ENCODE peak calls at places on chromosomes 13 and 19, in four cellular contexts. J is T-helper 2 cell, U is smooth muscle cell of the brain vasculature, K is fibroblast of pulmonary artery. T is an unnamed sample.

GRCh38 chr13:52744842-52745241 is 5.2 kb upstream of the CNMD start:
- DNase-seq in J (no peak), U (no peak), K (no peak), T (no peak)

GRCh38 chr13:31765441-31765840 is 26.1 kb downstream of the RXFP2 start:
- DNase-seq in J (no peak), U (no peak), K (peak), T (no peak)

GRCh38 chr13:111049791-111050538 is 65.1 kb upstream of the ARHGEF7 start:
- DNase-seq in J (no peak), U (no peak), K (peak), T (no peak)

GRCh38 chr13:75326173-75327131 is 155.5 kb downstream of the TBC1D4 start:
- DNase-seq in J (peak), U (no peak), K (peak), T (no peak)

GRCh38 chr19:53960187-53960586 is 2.5 kb upstream of the CACNG8 start:
- DNase-seq in J (no peak), U (no peak), K (no peak), T (no peak)

GRCh38 chr19:15340086-15340485 is 7.7 kb upstream of the BRD4 start:
- DNase-seq in J (no peak), U (no peak), K (no peak), T (no peak)

GRCh38 chr19:46134527-46134926 is 10.0 kb upstream of the IGFL3 start:
- DNase-seq in J (no peak), U (no peak), K (peak), T (no peak)

GRCh38 chr13:48859168-48860105 is 116.3 kb upstream of the FNDC3A start:
- DNase-seq in J (no peak), U (no peak), K (no peak), T (no peak)

GRCh38 chr19:38452430-38453366 is 19.2 kb downstream of the RYR1 start:
- DNase-seq in J (no peak), U (no peak), K (no peak), T (no peak)

GRCh38 chr13:91355099-91355825 is 7.8 kb downstream of the MIR17HG start:
- DNase-seq in J (no peak), U (no peak), K (no peak), T (no peak)

GRCh38 chr19:5369962-5370367 is 29.4 kb upstream of the PTPRS start:
- DNase-seq in J (peak), U (no peak), K (peak), T (peak)

GRCh38 chr19:5891938-5892771 is 11.4 kb downstream of the NDUFA11 start:
- DNase-seq in J (no peak), U (no peak), K (peak), T (peak)

GRCh38 chr19:48633148-48634035 is 3.8 kb downstream of the DBP start:
- DNase-seq in J (no peak), U (no peak), K (no peak), T (no peak)

GRCh38 chr19:21202865-21203494 is 61.1 kb downstream of the ZNF431 start:
- DNase-seq in J (no peak), U (no peak), K (peak), T (no peak)

GRCh38 chr19:13964776-13965175 is 12.5 kb downstream of the DCAF15 start:
- DNase-seq in J (no peak), U (peak), K (no peak), T (no peak)

GRCh38 chr13:95137096-95137495 is 164.2 kb downstream of the ABCC4 start:
- DNase-seq in J (no peak), U (no peak), K (no peak), T (no peak)

GRCh38 chr19:2992958-2993357 is 15.6 kb downstream of the TLE6 start:
- DNase-seq in J (no peak), U (no peak), K (no peak), T (no peak)

GRCh38 chr19:52786078-52786463 is 520 bp downstream of the ZNF600 start:
- DNase-seq in J (no peak), U (no peak), K (no peak), T (peak)

GRCh38 chr13:76992548-76993001 is 694 bp downstream of the CLN5 start:
- DNase-seq in J (no peak), U (no peak), K (peak), T (no peak)

GRCh38 chr13:32587014-32587773 is 942 bp downstream of the PDS5B start:
- DNase-seq in J (peak), U (no peak), K (peak), T (peak)

GRCh38 chr13:25806304-25806974 is 245.4 kb downstream of the SHISA2 start:
- DNase-seq in J (no peak), U (no peak), K (no peak), T (no peak)

GRCh38 chr13:35618565-35619083 is 142.1 kb upstream of the MAB21L1 start:
- DNase-seq in J (no peak), U (no peak), K (no peak), T (no peak)

GRCh38 chr13:105410602-105411001 is 1124.9 kb downstream of the EFNB2 start:
- DNase-seq in J (no peak), U (no peak), K (peak), T (peak)

GRCh38 chr19:3336680-3337523 is 29.5 kb upstream of the NFIC start:
- DNase-seq in J (no peak), U (no peak), K (peak), T (no peak)

GRCh38 chr13:79901336-79901735 is 420.4 kb downstream of the NDFIP2 start:
- DNase-seq in J (no peak), U (no peak), K (peak), T (no peak)

GRCh38 chr13:81406639-81407292 is 1065.8 kb upstream of the SPRY2 start:
- DNase-seq in J (no peak), U (no peak), K (no peak), T (no peak)

GRCh38 chr19:17519967-17520366 is 8.5 kb downstream of the PGLS start:
- DNase-seq in J (no peak), U (no peak), K (no peak), T (no peak)

GRCh38 chr19:43504426-43505185 is at the start of gene PHLDB3:
- DNase-seq in J (peak), U (no peak), K (no peak), T (peak)

GRCh38 chr19:32367948-32368536 is 22.6 kb downstream of the ZNF507 start:
- DNase-seq in J (no peak), U (no peak), K (no peak), T (no peak)

GRCh38 chr13:26050568-26051230 is 1.1 kb downstream of the SHISA2 start:
- DNase-seq in J (no peak), U (no peak), K (no peak), T (peak)

GRCh38 chr13:100347941-100348340 is 240.6 kb downstream of the GGACT start:
- DNase-seq in J (no peak), U (no peak), K (peak), T (no peak)

T was measured in progenitor cell of endocrine pancreas.